ENCODE peak calls at places on chromosomes 4 and X, in four cellular contexts. J is GM12878, M is endothelial cell of umbilical vein, R is K562. X is an unnamed sample.

GRCh38 chr4:181970356-181970755 is 272.8 kb upstream of the TENM3 start:
- DNase-seq in M (no peak), R (no peak), J (no peak), X (no peak)

GRCh38 chr4:3836802-3837601 is 70.8 kb downstream of the ADRA2C start:
- DNase-seq in J (no peak), M (no peak), R (peak), X (no peak)

GRCh38 chr4:155828628-155829027 is 37.4 kb downstream of the ASIC5 start:
- DNase-seq in J (no peak), R (no peak), M (no peak), X (peak)

GRCh38 chr4:102524691-102525090 is 23.5 kb downstream of the NFKB1 start:
- DNase-seq in J (no peak), M (no peak), R (no peak), X (no peak)

GRCh38 chr4:26912069-26912468 is 51.4 kb downstream of the STIM2 start:
- DNase-seq in J (no peak), M (no peak), R (no peak), X (no peak)

GRCh38 chrX:149161438-149162088 is 343.5 kb downstream of the IDS start:
- DNase-seq in R (no peak), J (no peak), M (no peak), X (no peak)

GRCh38 chr4:152021788-152022438 is 261.1 kb upstream of the GATB start:
- DNase-seq in J (no peak), M (no peak), R (no peak), X (no peak)

GRCh38 chr4:154779362-154779947 is 1.6 kb upstream of the RBM46 start:
- DNase-seq in R (peak), M (peak), J (no peak), X (peak)

GRCh38 chrX:15497865-15498264 is 2.7 kb upstream of the BMX start:
- DNase-seq in M (peak), R (peak), J (no peak), X (peak)

GRCh38 chr4:24704152-24704551 is 91.2 kb upstream of the SOD3 start:
- DNase-seq in R (no peak), J (no peak), M (no peak), X (no peak)

GRCh38 chrX:135632353-135632752 is 81.1 kb upstream of the CT45A1 start:
- DNase-seq in M (no peak), R (no peak), J (peak), X (no peak)

GRCh38 chrX:16113978-16114554 is 9.3 kb upstream of the GRPR start:
- DNase-seq in R (no peak), M (no peak), J (no peak), X (no peak)

GRCh38 chrX:95836517-95836916 is 848.1 kb upstream of the DIAPH2 start:
- DNase-seq in J (no peak), M (no peak), R (no peak), X (no peak)

GRCh38 chrX:54085666-54086065 is 41.4 kb upstream of the PHF8 start:
- DNase-seq in R (no peak), J (no peak), M (no peak), X (no peak)

GRCh38 chr4:138689182-138689546 is 326.4 kb upstream of the NOCT start:
- DNase-seq in M (no peak), R (no peak), J (no peak), X (peak)

GRCh38 chr4:33061727-33062126 is 2341.6 kb downstream of the PCDH7 start:
- DNase-seq in M (no peak), J (no peak), R (no peak), X (no peak)

GRCh38 chr4:38905657-38906398 is 38.2 kb downstream of the FAM114A1 start:
- DNase-seq in M (no peak), J (no peak), R (peak), X (no peak)

GRCh38 chr4:122855491-122855890 is 28.9 kb downstream of the FGF2 start:
- DNase-seq in R (no peak), J (no peak), M (peak), X (no peak)

GRCh38 chr4:66062044-66062443 is 391.8 kb upstream of the EPHA5 start:
- DNase-seq in M (peak), J (no peak), R (no peak), X (no peak)

DNA sequence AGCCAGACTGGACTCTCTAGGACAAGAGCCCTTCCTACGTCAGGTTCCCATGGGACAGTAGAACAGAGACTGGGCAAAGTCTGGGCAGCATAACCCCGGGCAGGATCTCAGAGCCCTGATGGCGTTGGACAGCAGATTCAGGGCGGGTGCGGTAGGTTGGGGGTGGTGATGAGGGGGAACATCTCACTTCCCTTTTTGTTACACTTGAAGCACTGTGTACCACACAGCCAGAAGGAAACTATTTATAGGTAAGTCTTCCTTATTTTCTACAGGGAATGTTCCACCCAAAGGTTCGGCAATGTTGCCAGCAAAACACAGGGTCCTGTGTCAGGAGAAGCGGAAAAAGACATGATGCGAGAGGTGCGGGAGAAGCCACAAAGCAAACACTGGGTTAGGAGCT is 54.3 kb downstream of the TSC22D3 start:
- DNase-seq in J (no peak), R (no peak), M (no peak), X (no peak)
- TF ChIP-seq FOS in J (no peak), R (no peak), M (no peak), X (no peak)

GRCh38 chr4:9384126-9384525 is 21.2 kb downstream of the USP17L30 start:
- DNase-seq in R (no peak), M (no peak), J (no peak), X (no peak)
- TF ChIP-seq FOS in R (no peak), M (no peak), J (no peak), X (no peak)

GRCh38 chrX:153600032-153600373 is 1.1 kb upstream of the CCNQ start:
- DNase-seq in J (no peak), R (peak), M (no peak), X (no peak)
- TF ChIP-seq FOS in J (no peak), R (no peak), M (no peak), X (no peak)

GRCh38 chr4:54745031-54745770 is 87.4 kb downstream of the KIT start:
- DNase-seq in J (no peak), R (no peak), M (peak), X (peak)
- TF ChIP-seq FOS in J (no peak), R (no peak), M (peak), X (no peak)

GRCh38 chrX:31384471-31384870 is 312.6 kb upstream of the FTHL17 start:
- DNase-seq in J (no peak), R (no peak), M (no peak), X (no peak)
- TF ChIP-seq FOS in J (no peak), R (no peak), M (no peak), X (no peak)

DNA sequence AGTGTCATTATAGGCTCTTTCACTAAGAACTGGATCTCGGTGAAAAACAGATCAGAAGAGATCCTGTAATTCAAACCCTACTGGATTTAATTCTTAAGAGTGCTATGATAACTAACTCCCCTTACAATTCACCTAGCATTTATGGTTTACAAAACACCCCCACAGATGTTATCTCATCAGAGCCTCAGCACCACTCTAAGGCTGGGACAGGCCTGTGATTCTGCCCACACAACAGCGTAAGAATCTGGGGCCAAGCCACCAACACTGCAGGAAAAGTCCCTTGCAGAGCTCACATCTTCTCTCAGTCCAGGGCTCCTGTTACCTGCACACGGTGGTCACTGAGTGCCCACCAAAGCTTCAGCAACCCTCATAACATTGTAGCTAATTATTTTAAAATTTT is 8.9 kb downstream of the MFAP3L start:
- DNase-seq in M (no peak), J (no peak), R (no peak), X (no peak)
- TF ChIP-seq FOS in M (no peak), J (no peak), R (no peak), X (no peak)

GRCh38 chr4:174265917-174266316 is 17.6 kb downstream of the FBXO8 start:
- DNase-seq in R (no peak), M (no peak), J (no peak), X (no peak)
- TF ChIP-seq FOS in R (no peak), M (no peak), J (no peak), X (no peak)

GRCh38 chr4:174217273-174218126 is 66.0 kb downstream of the FBXO8 start:
- DNase-seq in J (no peak), M (no peak), R (no peak), X (peak)
- TF ChIP-seq FOS in J (no peak), M (no peak), R (no peak), X (no peak)

DNA sequence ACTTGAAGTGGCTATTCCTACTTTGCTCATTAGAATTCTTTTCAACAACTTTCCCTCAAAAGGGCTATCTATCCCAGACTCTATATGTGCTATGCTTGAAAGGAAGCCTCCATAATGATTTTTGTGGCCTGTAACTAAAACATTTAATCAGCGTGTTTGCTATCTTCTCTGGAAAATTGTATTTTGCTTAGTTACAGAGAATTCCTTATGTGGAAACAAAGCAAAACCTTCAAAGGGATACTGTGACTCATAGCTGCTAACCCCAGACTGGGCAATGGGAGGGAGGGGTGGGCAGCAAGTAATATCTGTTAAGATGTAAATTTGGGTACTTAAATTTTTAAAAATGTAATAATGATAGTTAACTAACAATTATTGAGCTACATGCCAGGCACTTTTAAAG is 3.7 kb downstream of the SLC25A14 start:
- DNase-seq in J (no peak), M (no peak), R (no peak), X (peak)
- TF ChIP-seq FOS in J (no peak), M (no peak), R (no peak), X (no peak)

GRCh38 chr4:123980736-123981285 is 584.2 kb downstream of the SPRY1 start:
- DNase-seq in R (no peak), J (no peak), M (peak), X (no peak)

GRCh38 chr4:123984881-123985280 is 588.3 kb downstream of the SPRY1 start:
- DNase-seq in J (no peak), R (no peak), M (no peak), X (no peak)

GRCh38 chr4:123987408-123987807 is 590.8 kb downstream of the SPRY1 start:
- DNase-seq in J (no peak), M (peak), R (no peak), X (no peak)

GRCh38 chr4:123990310-123990709 is 593.7 kb downstream of the SPRY1 start:
- DNase-seq in R (no peak), M (no peak), J (no peak), X (no peak)

DNA sequence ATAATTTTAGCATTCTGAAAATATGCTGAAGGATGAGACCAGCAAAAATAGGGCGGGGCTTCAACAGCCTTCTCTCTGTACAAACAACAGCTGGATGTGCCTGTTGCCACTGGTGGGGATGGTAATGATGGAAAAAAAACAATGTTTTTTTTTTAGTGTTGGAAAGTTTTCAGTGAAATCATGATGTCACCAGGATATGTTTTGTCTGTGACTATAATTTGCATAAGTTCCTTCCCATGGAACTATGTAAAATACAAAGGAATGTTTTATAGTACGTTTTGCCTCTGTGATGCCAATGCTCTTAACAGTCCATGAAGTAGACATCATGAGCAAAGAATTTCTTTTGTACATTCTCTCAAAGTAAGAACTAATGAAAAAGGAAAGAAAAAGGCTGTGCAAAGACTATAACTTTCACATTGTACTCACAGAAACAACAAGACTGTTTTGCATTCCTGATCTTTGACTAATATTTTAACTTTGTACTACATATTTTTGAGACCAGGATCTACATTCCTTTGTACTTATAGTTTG is 589.7 kb downstream of the SPRY1 start:
- DNase-seq in M (peak), R (no peak), J (no peak), X (peak)
- TF ChIP-seq FOS in M (peak), R (no peak), J (no peak), X (no peak)